ENCODE peak calls at places on chromosomes 4 and X, in nine cellular contexts. A is T-cell; J is NCI-H510A treated with DMSO at 0.1 percent for 48 hours; Q is activated B cell treated with CpG ODN at 0.5 μM for 24 hours; X is SJSA1; G is GOT3; O is T-helper 1 cell; W is AG10803; U is activated naive CD8-positive, alpha-beta T cell treated with anti-CD3 and anti-CD28 coated beads, Interleukin-2, amount 50 U/mL, for 24 hours. E is an unnamed sample.

GRCh38 chr4:85084371-85085170 is 118.1 kb upstream of the WDFY3 start:
- DNase-seq in A (no peak), J (peak), Q (no peak), X (peak), G (no peak), O (no peak), W (peak), U (peak), E (no peak)

GRCh38 chr4:150108693-150109092 is 30.4 kb downstream of the DCLK2 start:
- DNase-seq in A (no peak), J (no peak), Q (no peak), X (no peak), G (no peak), O (no peak), W (peak), U (no peak), E (no peak)

GRCh38 chr4:155889036-155889793 is 14.3 kb upstream of the TDO2 start:
- DNase-seq in A (no peak), J (no peak), Q (no peak), X (no peak), G (no peak), O (no peak), W (peak), U (no peak), E (no peak)

GRCh38 chr4:81260443-81261102 is 45.6 kb upstream of the PRKG2 start:
- DNase-seq in A (no peak), J (no peak), Q (no peak), X (no peak), G (no peak), O (no peak), W (no peak), U (no peak), E (no peak)

GRCh38 chr4:140372607-140373327 is 679 bp upstream of the SCOC start:
- DNase-seq in A (peak), J (peak), Q (no peak), X (no peak), G (no peak), O (peak), W (peak), U (peak), E (peak)

GRCh38 chr4:118351851-118352827 is 664 bp downstream of the PRSS12 start:
- DNase-seq in A (no peak), J (peak), Q (peak), X (peak), G (no peak), O (no peak), W (no peak), U (no peak), E (no peak)

GRCh38 chr4:577499-578450 is 1.7 kb upstream of the TMEM271 start:
- DNase-seq in A (no peak), J (no peak), Q (no peak), X (no peak), G (no peak), O (no peak), W (peak), U (peak), E (no peak)

GRCh38 chr4:173443121-173443520 is 44.2 kb upstream of the SCRG1 start:
- DNase-seq in A (no peak), J (no peak), Q (no peak), X (no peak), G (no peak), O (no peak), W (no peak), U (no peak), E (no peak)

GRCh38 chr4:37279121-37279520 is 34.6 kb downstream of the NWD2 start:
- DNase-seq in A (no peak), J (no peak), Q (no peak), X (no peak), G (no peak), O (no peak), W (no peak), U (no peak), E (no peak)

GRCh38 chr4:91502365-91502764 is 801.4 kb upstream of the GRID2 start:
- DNase-seq in A (no peak), J (no peak), Q (no peak), X (no peak), G (no peak), O (no peak), W (no peak), U (no peak), E (no peak)

GRCh38 chr4:123588631-123589223 is 192.1 kb downstream of the SPRY1 start:
- DNase-seq in A (no peak), J (no peak), Q (no peak), X (peak), G (no peak), O (no peak), W (peak), U (no peak), E (no peak)

GRCh38 chrX:150773117-150773516 is 79.9 kb downstream of the MTMR1 start:
- DNase-seq in A (no peak), J (no peak), Q (no peak), X (no peak), G (no peak), O (no peak), W (no peak), U (no peak), E (no peak)

GRCh38 chr4:55078987-55079386 is 46.4 kb downstream of the KDR start:
- DNase-seq in A (no peak), J (no peak), Q (no peak), X (no peak), G (no peak), O (no peak), W (peak), U (no peak), E (no peak)

GRCh38 chr4:72602396-72602795 is 33.4 kb upstream of the ADAMTS3 start:
- DNase-seq in A (no peak), J (no peak), Q (no peak), X (no peak), G (no peak), O (no peak), W (no peak), U (no peak), E (no peak)

GRCh38 chr4:22458112-22458511 is 57.8 kb downstream of the ADGRA3 start:
- DNase-seq in A (no peak), J (peak), Q (no peak), X (no peak), G (no peak), O (no peak), W (no peak), U (no peak), E (no peak)

GRCh38 chr4:42637861-42638260 is 19.0 kb downstream of the ATP8A1 start:
- DNase-seq in A (no peak), J (no peak), Q (no peak), X (no peak), G (no peak), O (no peak), W (no peak), U (no peak), E (no peak)

GRCh38 chrX:84735025-84735424 is 232.8 kb upstream of the HDX start:
- DNase-seq in A (no peak), J (no peak), Q (no peak), X (no peak), G (no peak), O (no peak), W (no peak), U (no peak), E (no peak)

GRCh38 chr4:113407409-113407808 is 354.1 kb downstream of the CAMK2D start:
- DNase-seq in A (no peak), J (peak), Q (no peak), X (no peak), G (no peak), O (no peak), W (no peak), U (no peak), E (no peak)

GRCh38 chrX:53319614-53320542 is 38.5 kb upstream of the IQSEC2 start:
- DNase-seq in A (no peak), J (no peak), Q (no peak), X (no peak), G (no peak), O (no peak), W (no peak), U (no peak), E (no peak)

GRCh38 chr4:2075987-2076907 is 17.1 kb downstream of the NAT8L start:
- DNase-seq in A (no peak), J (no peak), Q (no peak), X (no peak), G (no peak), O (no peak), W (no peak), U (no peak), E (no peak)

GRCh38 chr4:41290486-41290885 is 33.8 kb downstream of the UCHL1 start:
- DNase-seq in A (no peak), J (no peak), Q (no peak), X (no peak), G (no peak), O (no peak), W (no peak), U (no peak), E (no peak)

GRCh38 chrX:12308420-12308819 is 170.1 kb downstream of the FRMPD4 start:
- DNase-seq in A (no peak), J (no peak), Q (no peak), X (no peak), G (no peak), O (no peak), W (no peak), U (no peak), E (no peak)

GRCh38 chrX:107716045-107716684 is 59.4 kb downstream of the TSC22D3 start:
- DNase-seq in A (no peak), J (no peak), Q (peak), X (peak), G (no peak), O (peak), W (peak), U (peak), E (peak)

GRCh38 chr4:145731026-145731425 is 51.1 kb downstream of the C4orf51 start:
- DNase-seq in A (no peak), J (peak), Q (no peak), X (peak), G (no peak), O (no peak), W (peak), U (no peak), E (no peak)